ENCODE peak calls at places on chromosomes 13 and 19, in ten cellular contexts. One of them, this sample, is unnamed.

GRCh38 chr19:51407631-51408131 is 9.8 kb downstream of the SIGLEC10 start:
- DNase-seq in AG04450: no peak
- DNase-seq in A549: peak; percentile 72
- DNase-seq in foreskin fibroblast: peak; percentile 10
- DNase-seq in body of pancreas: peak; percentile 31
- DNase-seq in Panc1: no peak
- DNase-seq in OCI-LY7: peak; percentile 72
- DNase-seq in CD8-positive, alpha-beta T cell: peak; percentile 42
- DNase-seq in thoracic aorta: no peak
- DNase-seq in AG09309: no peak
- DNase-seq in this sample: no peak

GRCh38 chr13:95106562-95106961 is 194.7 kb downstream of the ABCC4 start:
- DNase-seq in AG04450: no peak
- DNase-seq in A549: no peak
- DNase-seq in foreskin fibroblast: no peak
- DNase-seq in body of pancreas: no peak
- DNase-seq in Panc1: no peak
- DNase-seq in OCI-LY7: no peak
- DNase-seq in CD8-positive, alpha-beta T cell: no peak
- DNase-seq in thoracic aorta: no peak
- DNase-seq in AG09309: no peak
- DNase-seq in this sample: no peak

GRCh38 chr19:4744451-4745170 is 21.0 kb upstream of the DPP9 start:
- DNase-seq in AG04450: peak; percentile 73
- DNase-seq in A549: peak; percentile 52
- DNase-seq in foreskin fibroblast: peak; percentile 89
- DNase-seq in body of pancreas: peak; percentile 34
- DNase-seq in Panc1: no peak
- DNase-seq in OCI-LY7: no peak
- DNase-seq in CD8-positive, alpha-beta T cell: no peak
- DNase-seq in thoracic aorta: no peak
- DNase-seq in AG09309: peak; percentile 78
- DNase-seq in this sample: peak; percentile 52

GRCh38 chr13:112968380-112968909 is 569 bp upstream of the MCF2L start:
- DNase-seq in AG04450: no peak
- DNase-seq in A549: no peak
- DNase-seq in foreskin fibroblast: no peak
- DNase-seq in body of pancreas: peak; percentile 79
- DNase-seq in Panc1: no peak
- DNase-seq in OCI-LY7: peak; percentile 24
- DNase-seq in CD8-positive, alpha-beta T cell: peak; percentile 45
- DNase-seq in thoracic aorta: no peak
- DNase-seq in AG09309: no peak
- DNase-seq in this sample: no peak

GRCh38 chr13:97460004-97460756 is 26.2 kb downstream of the RAP2A start:
- DNase-seq in AG04450: no peak
- DNase-seq in A549: no peak
- DNase-seq in foreskin fibroblast: no peak
- DNase-seq in body of pancreas: no peak
- DNase-seq in Panc1: no peak
- DNase-seq in OCI-LY7: peak; percentile 1
- DNase-seq in CD8-positive, alpha-beta T cell: no peak
- DNase-seq in thoracic aorta: no peak
- DNase-seq in AG09309: no peak
- DNase-seq in this sample: no peak

GRCh38 chr19:2324220-2324948 is 4.0 kb downstream of the LSM7 start:
- DNase-seq in AG04450: no peak
- DNase-seq in A549: no peak
- DNase-seq in foreskin fibroblast: no peak
- DNase-seq in body of pancreas: no peak
- DNase-seq in Panc1: no peak
- DNase-seq in OCI-LY7: no peak
- DNase-seq in CD8-positive, alpha-beta T cell: no peak
- DNase-seq in thoracic aorta: no peak
- DNase-seq in AG09309: no peak
- DNase-seq in this sample: no peak

GRCh38 chr19:11697284-11697855 is 41.4 kb downstream of the ZNF823 start:
- DNase-seq in AG04450: no peak
- DNase-seq in A549: no peak
- DNase-seq in foreskin fibroblast: no peak
- DNase-seq in body of pancreas: no peak
- DNase-seq in Panc1: no peak
- DNase-seq in OCI-LY7: peak; percentile 31
- DNase-seq in CD8-positive, alpha-beta T cell: no peak
- DNase-seq in thoracic aorta: no peak
- DNase-seq in AG09309: no peak
- DNase-seq in this sample: no peak

GRCh38 chr19:21586341-21587116 is 81.1 kb downstream of the ZNF429 start:
- DNase-seq in AG04450: no peak
- DNase-seq in A549: no peak
- DNase-seq in foreskin fibroblast: no peak
- DNase-seq in body of pancreas: peak; percentile 60
- DNase-seq in Panc1: no peak
- DNase-seq in OCI-LY7: no peak
- DNase-seq in CD8-positive, alpha-beta T cell: peak; percentile 37
- DNase-seq in thoracic aorta: no peak
- DNase-seq in AG09309: no peak
- DNase-seq in this sample: no peak

GRCh38 chr19:31890230-31890629 is 455.2 kb upstream of the ZNF507 start:
- DNase-seq in AG04450: no peak
- DNase-seq in A549: no peak
- DNase-seq in foreskin fibroblast: no peak
- DNase-seq in body of pancreas: no peak
- DNase-seq in Panc1: no peak
- DNase-seq in OCI-LY7: no peak
- DNase-seq in CD8-positive, alpha-beta T cell: no peak
- DNase-seq in thoracic aorta: no peak
- DNase-seq in AG09309: no peak
- DNase-seq in this sample: no peak

GRCh38 chr13:28423010-28423409 is 71.9 kb downstream of the FLT1 start:
- DNase-seq in AG04450: no peak
- DNase-seq in A549: no peak
- DNase-seq in foreskin fibroblast: no peak
- DNase-seq in body of pancreas: no peak
- DNase-seq in Panc1: no peak
- DNase-seq in OCI-LY7: peak; percentile 56
- DNase-seq in CD8-positive, alpha-beta T cell: peak; percentile 27
- DNase-seq in thoracic aorta: no peak
- DNase-seq in AG09309: no peak
- DNase-seq in this sample: no peak

GRCh38 chr13:108155185-108156106 is 59.9 kb downstream of the LIG4 start:
- DNase-seq in AG04450: no peak
- DNase-seq in A549: peak; percentile 29
- DNase-seq in foreskin fibroblast: peak; percentile 10
- DNase-seq in body of pancreas: peak; percentile 66
- DNase-seq in Panc1: peak; percentile 20
- DNase-seq in OCI-LY7: peak; percentile 28
- DNase-seq in CD8-positive, alpha-beta T cell: peak; percentile 49
- DNase-seq in thoracic aorta: no peak
- DNase-seq in AG09309: peak; percentile 7
- DNase-seq in this sample: peak; percentile 33

GRCh38 chr19:28372800-28373199 is 840.2 kb downstream of the UQCRFS1 start:
- DNase-seq in AG04450: no peak
- DNase-seq in A549: no peak
- DNase-seq in foreskin fibroblast: no peak
- DNase-seq in body of pancreas: no peak
- DNase-seq in Panc1: no peak
- DNase-seq in OCI-LY7: no peak
- DNase-seq in CD8-positive, alpha-beta T cell: no peak
- DNase-seq in thoracic aorta: no peak
- DNase-seq in AG09309: no peak
- DNase-seq in this sample: no peak

GRCh38 chr13:79423801-79424642 is 18.0 kb upstream of the RBM26 start:
- DNase-seq in AG04450: peak; percentile 10
- DNase-seq in A549: peak; percentile 44
- DNase-seq in foreskin fibroblast: peak; percentile 16
- DNase-seq in body of pancreas: no peak
- DNase-seq in Panc1: no peak
- DNase-seq in OCI-LY7: peak; percentile 54
- DNase-seq in CD8-positive, alpha-beta T cell: no peak
- DNase-seq in thoracic aorta: no peak
- DNase-seq in AG09309: no peak
- DNase-seq in this sample: peak; percentile 41

GRCh38 chr13:48315981-48316380 is 12.4 kb downstream of the RB1 start:
- DNase-seq in AG04450: no peak
- DNase-seq in A549: no peak
- DNase-seq in foreskin fibroblast: peak; percentile 37
- DNase-seq in body of pancreas: no peak
- DNase-seq in Panc1: no peak
- DNase-seq in OCI-LY7: no peak
- DNase-seq in CD8-positive, alpha-beta T cell: no peak
- DNase-seq in thoracic aorta: no peak
- DNase-seq in AG09309: no peak
- DNase-seq in this sample: no peak

GRCh38 chr13:106568225-106569003 is 477 bp upstream of the ARGLU1 start:
- DNase-seq in AG04450: no peak
- DNase-seq in A549: no peak
- DNase-seq in foreskin fibroblast: no peak
- DNase-seq in body of pancreas: no peak
- DNase-seq in Panc1: peak; percentile 38
- DNase-seq in OCI-LY7: peak; percentile 10
- DNase-seq in CD8-positive, alpha-beta T cell: no peak
- DNase-seq in thoracic aorta: no peak
- DNase-seq in AG09309: peak; percentile 46
- DNase-seq in this sample: no peak

GRCh38 chr19:1015782-1016646 is 4.9 kb downstream of the TMEM259 start:
- DNase-seq in AG04450: no peak
- DNase-seq in A549: no peak
- DNase-seq in foreskin fibroblast: no peak
- DNase-seq in body of pancreas: no peak
- DNase-seq in Panc1: no peak
- DNase-seq in OCI-LY7: no peak
- DNase-seq in CD8-positive, alpha-beta T cell: no peak
- DNase-seq in thoracic aorta: no peak
- DNase-seq in AG09309: no peak
- DNase-seq in this sample: no peak

GRCh38 chr19:1017115-1017905 is 3.6 kb downstream of the TMEM259 start:
- DNase-seq in AG04450: no peak
- DNase-seq in A549: no peak
- DNase-seq in foreskin fibroblast: no peak
- DNase-seq in body of pancreas: peak; percentile 81
- DNase-seq in Panc1: no peak
- DNase-seq in OCI-LY7: no peak
- DNase-seq in CD8-positive, alpha-beta T cell: no peak
- DNase-seq in thoracic aorta: no peak
- DNase-seq in AG09309: no peak
- DNase-seq in this sample: no peak

GRCh38 chr19:1015061-1015781 is 5.7 kb downstream of the TMEM259 start:
- DNase-seq in AG04450: no peak
- DNase-seq in A549: no peak
- DNase-seq in foreskin fibroblast: no peak
- DNase-seq in body of pancreas: no peak
- DNase-seq in Panc1: no peak
- DNase-seq in OCI-LY7: no peak
- DNase-seq in CD8-positive, alpha-beta T cell: no peak
- DNase-seq in thoracic aorta: no peak
- DNase-seq in AG09309: no peak
- DNase-seq in this sample: no peak

GRCh38 chr19:1017906-1018305 is 3.0 kb downstream of the TMEM259 start:
- DNase-seq in AG04450: no peak
- DNase-seq in A549: no peak
- DNase-seq in foreskin fibroblast: no peak
- DNase-seq in body of pancreas: no peak
- DNase-seq in Panc1: no peak
- DNase-seq in OCI-LY7: no peak
- DNase-seq in CD8-positive, alpha-beta T cell: no peak
- DNase-seq in thoracic aorta: no peak
- DNase-seq in AG09309: no peak
- DNase-seq in this sample: no peak

GRCh38 chr19:1016647-1017114 is 4.2 kb downstream of the TMEM259 start:
- DNase-seq in AG04450: no peak
- DNase-seq in A549: peak; percentile 60
- DNase-seq in foreskin fibroblast: peak; percentile 56
- DNase-seq in body of pancreas: peak; percentile 58
- DNase-seq in Panc1: no peak
- DNase-seq in OCI-LY7: no peak
- DNase-seq in CD8-positive, alpha-beta T cell: no peak
- DNase-seq in thoracic aorta: no peak
- DNase-seq in AG09309: no peak
- DNase-seq in this sample: no peak
- H3K4me3 ChIP-seq in AG04450: peak overlapping the region; percentile 17
- H3K4me3 ChIP-seq in A549: no peak overlapping the region
- H3K4me3 ChIP-seq in foreskin fibroblast: no peak overlapping the region
- H3K4me3 ChIP-seq in body of pancreas: no peak overlapping the region
- H3K4me3 ChIP-seq in Panc1: no peak overlapping the region
- H3K4me3 ChIP-seq in OCI-LY7: no peak overlapping the region
- H3K4me3 ChIP-seq in CD8-positive, alpha-beta T cell: no peak overlapping the region
- H3K4me3 ChIP-seq in thoracic aorta: peak overlapping the region; percentile 38
- H3K4me3 ChIP-seq in AG09309: no peak overlapping the region
- H3K4me3 ChIP-seq in this sample: no peak overlapping the region

DNA sequence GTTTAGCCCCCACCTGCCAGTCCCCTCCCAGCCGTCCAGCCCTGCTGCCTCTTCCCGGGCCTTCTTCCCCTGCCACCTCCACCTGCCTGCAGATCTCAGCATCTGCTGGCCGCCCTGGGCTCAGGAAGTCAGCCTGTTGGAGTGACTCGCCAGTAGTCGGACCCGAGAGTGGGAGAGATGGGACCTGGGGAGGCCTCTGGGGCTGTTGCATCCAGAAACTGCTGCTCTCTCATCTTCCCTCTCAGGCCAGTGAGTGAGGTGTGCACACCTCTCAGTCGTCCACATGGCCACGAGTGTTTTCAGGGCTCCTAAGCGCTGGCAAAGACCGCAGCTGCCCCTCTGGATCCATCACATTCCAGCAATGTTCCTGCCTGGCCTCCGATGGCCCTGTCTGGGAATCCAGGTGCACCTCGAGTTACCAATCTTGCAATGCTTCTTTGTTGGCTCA is 151.8 kb upstream of the SOX1 start:
- DNase-seq in AG04450: no peak
- DNase-seq in A549: no peak
- DNase-seq in foreskin fibroblast: no peak
- DNase-seq in body of pancreas: no peak
- DNase-seq in Panc1: no peak
- DNase-seq in OCI-LY7: no peak
- DNase-seq in CD8-positive, alpha-beta T cell: no peak
- DNase-seq in thoracic aorta: no peak
- DNase-seq in AG09309: no peak
- DNase-seq in this sample: no peak
- TF ChIP-seq CTCF in AG04450: no peak
- TF ChIP-seq CTCF in A549: no peak
- TF ChIP-seq CTCF in foreskin fibroblast: no peak
- TF ChIP-seq CTCF in body of pancreas: no peak
- TF ChIP-seq CTCF in Panc1: no peak
- TF ChIP-seq CTCF in OCI-LY7: no peak
- TF ChIP-seq CTCF in CD8-positive, alpha-beta T cell: no peak
- TF ChIP-seq CTCF in thoracic aorta: no peak
- TF ChIP-seq CTCF in AG09309: no peak
- TF ChIP-seq CTCF in this sample: no peak

GRCh38 chr19:45296365-45296764 is 26.3 kb downstream of the CKM start:
- DNase-seq in AG04450: no peak
- DNase-seq in A549: no peak
- DNase-seq in foreskin fibroblast: no peak
- DNase-seq in body of pancreas: no peak
- DNase-seq in Panc1: no peak
- DNase-seq in OCI-LY7: no peak
- DNase-seq in CD8-positive, alpha-beta T cell: no peak
- DNase-seq in thoracic aorta: no peak
- DNase-seq in AG09309: no peak
- DNase-seq in this sample: no peak
- H3K4me3 ChIP-seq in AG04450: no peak overlapping the region
- H3K4me3 ChIP-seq in A549: no peak overlapping the region
- H3K4me3 ChIP-seq in foreskin fibroblast: no peak overlapping the region
- H3K4me3 ChIP-seq in body of pancreas: no peak overlapping the region
- H3K4me3 ChIP-seq in Panc1: no peak overlapping the region
- H3K4me3 ChIP-seq in OCI-LY7: no peak overlapping the region
- H3K4me3 ChIP-seq in CD8-positive, alpha-beta T cell: no peak overlapping the region
- H3K4me3 ChIP-seq in thoracic aorta: no peak overlapping the region
- H3K4me3 ChIP-seq in AG09309: no peak overlapping the region
- H3K4me3 ChIP-seq in this sample: no peak overlapping the region

GRCh38 chr19:29966594-29967249 is 24.7 kb downstream of the URI1 start:
- DNase-seq in AG04450: no peak
- DNase-seq in A549: peak; percentile 57
- DNase-seq in foreskin fibroblast: no peak
- DNase-seq in body of pancreas: no peak
- DNase-seq in Panc1: no peak
- DNase-seq in OCI-LY7: peak; percentile 34
- DNase-seq in CD8-positive, alpha-beta T cell: no peak
- DNase-seq in thoracic aorta: no peak
- DNase-seq in AG09309: no peak
- DNase-seq in this sample: no peak
- TF ChIP-seq CTCF in AG04450: peak; percentile 52
- TF ChIP-seq CTCF in A549: peak; percentile 66
- TF ChIP-seq CTCF in foreskin fibroblast: no peak
- TF ChIP-seq CTCF in body of pancreas: peak; percentile 12
- TF ChIP-seq CTCF in Panc1: peak; percentile 59
- TF ChIP-seq CTCF in OCI-LY7: peak; percentile 81
- TF ChIP-seq CTCF in CD8-positive, alpha-beta T cell: peak; percentile 29
- TF ChIP-seq CTCF in thoracic aorta: no peak
- TF ChIP-seq CTCF in AG09309: peak; percentile 23
- TF ChIP-seq CTCF in this sample: peak; percentile 19